ENCODE peak calls at places on chromosomes 11 and 22, in six cellular contexts. Y, O, N, Q, V and U are unnamed samples.

GRCh38 chr11:115505165-115505564 is 950 bp upstream of the CADM1 start:
- DNase-seq in N (no peak), O (no peak), V (no peak), Q (peak; percentile 42), Y (no peak), U (no peak)

GRCh38 chr22:23533328-23533762 is 46.7 kb downstream of the IGLL1 start:
- DNase-seq in N (no peak), O (no peak), Y (no peak), Q (no peak), V (peak; percentile 23), U (no peak)

GRCh38 chr22:25987948-25988347 is 181.3 kb upstream of the SEZ6L start:
- DNase-seq in Q (no peak), N (no peak), O (no peak), V (no peak), Y (no peak), U (no peak)

GRCh38 chr11:119684361-119685072 is 44.5 kb downstream of the NECTIN1 start:
- DNase-seq in N (peak; percentile 85), V (no peak), Q (no peak), O (no peak), Y (no peak), U (no peak)

GRCh38 chr11:405976-406795 is 8.6 kb downstream of the SIGIRR start:
- DNase-seq in N (no peak), O (no peak), V (no peak), Q (no peak), Y (no peak), U (no peak)

GRCh38 chr11:133318221-133318620 is 214.1 kb downstream of the OPCML start:
- DNase-seq in N (no peak), V (no peak), Y (no peak), O (no peak), Q (no peak), U (no peak)

GRCh38 chr22:40044870-40045834 is 50.4 kb downstream of the FAM83F start:
- DNase-seq in V (peak; percentile 29), O (peak; percentile 76), Q (peak; percentile 68), Y (no peak), N (peak; percentile 49), U (peak; percentile 64)

GRCh38 chr11:96122601-96123044 is 198.7 kb upstream of the MTMR2 start:
- DNase-seq in V (peak; percentile 84), Y (no peak), Q (no peak), O (no peak), N (no peak), U (no peak)

GRCh38 chr22:19126874-19127273 is 4.2 kb upstream of the TSSK2 start:
- DNase-seq in N (no peak), O (no peak), Q (no peak), Y (no peak), V (no peak), U (no peak)

GRCh38 chr22:45608763-45609180 is 62.9 kb upstream of the ATXN10 start:
- DNase-seq in N (peak; percentile 52), V (no peak), Q (no peak), Y (no peak), O (peak; percentile 1), U (no peak)

GRCh38 chr22:40603088-40603605 is 33.4 kb downstream of the MRTFA start:
- DNase-seq in O (no peak), V (no peak), Y (no peak), Q (no peak), N (peak; percentile 12), U (no peak)

GRCh38 chr11:119424276-119424675 is 1.3 kb upstream of the THY1 start:
- DNase-seq in V (no peak), Q (no peak), O (no peak), Y (no peak), N (no peak), U (no peak)

GRCh38 chr11:16086229-16086628 is 270.1 kb downstream of the SOX6 start:
- DNase-seq in N (no peak), Y (no peak), O (no peak), Q (no peak), V (no peak), U (no peak)

GRCh38 chr11:100882957-100883356 is 195.9 kb downstream of the ARHGAP42 start:
- DNase-seq in Q (no peak), V (no peak), Y (no peak), N (no peak), O (no peak), U (no peak)

GRCh38 chr11:12275818-12276217 is 101.6 kb upstream of the PARVA start:
- DNase-seq in Q (no peak), Y (no peak), V (no peak), N (no peak), O (no peak), U (no peak)

GRCh38 chr11:132158696-132159095 is 788.3 kb downstream of the NTM start:
- DNase-seq in N (peak; percentile 13), V (no peak), Q (no peak), Y (no peak), O (no peak), U (no peak)

GRCh38 chr11:68759991-68760390 is 8.7 kb upstream of the TESMIN start:
- DNase-seq in Y (no peak), N (no peak), V (no peak), O (no peak), Q (no peak), U (no peak)

GRCh38 chr22:44697423-44698179 is 4.4 kb upstream of the PRR5 start:
- DNase-seq in V (no peak), O (peak; percentile 79), Q (peak; percentile 81), Y (no peak), N (peak; percentile 65), U (peak; percentile 77)

GRCh38 chr11:103053997-103054396 is 38.0 kb downstream of the DCUN1D5 start:
- DNase-seq in N (no peak), Q (no peak), O (no peak), Y (no peak), V (no peak), U (no peak)

GRCh38 chr11:3169235-3169951 is 4.3 kb upstream of the OSBPL5 start:
- DNase-seq in Y (no peak), O (no peak), Q (peak; percentile 44), V (no peak), N (peak; percentile 82), U (no peak)

GRCh38 chr22:27122561-27122960 is 465.2 kb downstream of the MIAT start:
- DNase-seq in N (no peak), O (no peak), Q (no peak), Y (no peak), V (peak; percentile 33), U (no peak)

GRCh38 chr22:36339171-36340065 is 48.3 kb downstream of the MYH9 start:
- DNase-seq in N (no peak), Y (no peak), V (no peak), Q (no peak), O (no peak), U (no peak)

GRCh38 chr22:20441631-20442484 is 4.2 kb upstream of the SCARF2 start:
- DNase-seq in V (no peak), Y (no peak), N (no peak), Q (no peak), O (no peak), U (no peak)

GRCh38 chr22:46083383-46084350 is 66.7 kb upstream of the PPARA start:
- DNase-seq in Y (no peak), V (no peak), Q (peak; percentile 21), N (no peak), O (no peak), U (no peak)

GRCh38 chr11:1516273-1517067 is 29.9 kb upstream of the MOB2 start:
- DNase-seq in O (no peak), Y (no peak), N (peak; percentile 98), V (no peak), Q (no peak), U (no peak)

GRCh38 chr22:30822216-30823014 is 127.7 kb downstream of the OSBP2 start:
- DNase-seq in Y (no peak), Q (no peak), O (no peak), N (no peak), V (no peak), U (peak; percentile 2)

GRCh38 chr22:46055851-46056168 is 78.8 kb upstream of the WNT7B start:
- DNase-seq in Q (no peak), V (peak; percentile 13), N (no peak), O (no peak), Y (no peak), U (no peak)

GRCh38 chr11:122139595-122139866 is 23.5 kb upstream of the BLID start:
- DNase-seq in Q (no peak), N (no peak), Y (no peak), V (no peak), O (no peak), U (no peak)

GRCh38 chr22:43541462-43542407 is 129.9 kb downstream of the MPPED1 start:
- DNase-seq in O (no peak), N (no peak), Y (no peak), V (no peak), Q (no peak), U (no peak)

GRCh38 chr11:2121227-2122130 is 17.7 kb downstream of the IGF2 start:
- DNase-seq in O (no peak), Q (no peak), V (no peak), Y (no peak), N (no peak), U (no peak)

GRCh38 chr11:130774703-130775102 is 141.6 kb downstream of the SNX19 start:
- DNase-seq in Y (no peak), N (no peak), V (peak; percentile 9), Q (no peak), O (no peak), U (no peak)

GRCh38 chr11:96341237-96342130 is 1.5 kb downstream of the MAML2 start:
- DNase-seq in O (peak; percentile 56), N (no peak), V (no peak), Q (no peak), Y (no peak), U (peak; percentile 68)

GRCh38 chr11:11553595-11553994 is 68.2 kb downstream of the GALNT18 start:
- DNase-seq in Q (peak; percentile 28), N (no peak), V (no peak), Y (no peak), O (no peak), U (no peak)